ENCODE peak calls at places on chromosomes 3 and 15, in five cellular contexts. One of them, this sample, is unnamed.

GRCh38 chr15:35673093-35673573 is 127.2 kb upstream of the DPH6 start:
- DNase-seq in H1: no peak
- DNase-seq in GM12878: no peak
- DNase-seq in GM12891: no peak
- DNase-seq in HepG2: peak; percentile 39
- DNase-seq in this sample: no peak

GRCh38 chr3:189204467-189204866 is 32.7 kb downstream of the TPRG1 start:
- DNase-seq in H1: no peak
- DNase-seq in GM12878: no peak
- DNase-seq in GM12891: no peak
- DNase-seq in HepG2: no peak
- DNase-seq in this sample: peak; percentile 4

GRCh38 chr3:177488740-177489139 is 291.5 kb upstream of the TBL1XR1 start:
- DNase-seq in H1: no peak
- DNase-seq in GM12878: no peak
- DNase-seq in GM12891: no peak
- DNase-seq in HepG2: no peak
- DNase-seq in this sample: no peak

GRCh38 chr3:38029400-38030125 is at the start of gene PLCD1:
- DNase-seq in H1: peak; percentile 86
- DNase-seq in GM12878: no peak
- DNase-seq in GM12891: no peak
- DNase-seq in HepG2: peak; percentile 33
- DNase-seq in this sample: peak; percentile 98

GRCh38 chr3:101687142-101687931 is 819 bp upstream of the RPL24 start:
- DNase-seq in H1: no peak
- DNase-seq in GM12878: no peak
- DNase-seq in GM12891: no peak
- DNase-seq in HepG2: no peak
- DNase-seq in this sample: no peak

GRCh38 chr3:65636326-65636725 is 402.4 kb downstream of the MAGI1 start:
- DNase-seq in H1: no peak
- DNase-seq in GM12878: no peak
- DNase-seq in GM12891: no peak
- DNase-seq in HepG2: no peak
- DNase-seq in this sample: peak; percentile 42

GRCh38 chr15:59642351-59642750 is 15.0 kb downstream of the GTF2A2 start:
- DNase-seq in H1: no peak
- DNase-seq in GM12878: no peak
- DNase-seq in GM12891: no peak
- DNase-seq in HepG2: no peak
- DNase-seq in this sample: no peak

GRCh38 chr3:179071569-179072397 is at the start of gene ZMAT3:
- DNase-seq in H1: peak; percentile 89
- DNase-seq in GM12878: no peak
- DNase-seq in GM12891: peak; percentile 61
- DNase-seq in HepG2: peak; percentile 71
- DNase-seq in this sample: peak; percentile 96

GRCh38 chr3:54950391-54951003 is 22.6 kb upstream of the LRTM1 start:
- DNase-seq in H1: no peak
- DNase-seq in GM12878: no peak
- DNase-seq in GM12891: no peak
- DNase-seq in HepG2: no peak
- DNase-seq in this sample: no peak

GRCh38 chr3:121979734-121980449 is 42.2 kb downstream of the ILDR1 start:
- DNase-seq in H1: no peak
- DNase-seq in GM12878: no peak
- DNase-seq in GM12891: no peak
- DNase-seq in HepG2: no peak
- DNase-seq in this sample: no peak

GRCh38 chr3:134847349-134847748 is 52.3 kb downstream of the EPHB1 start:
- DNase-seq in H1: no peak
- DNase-seq in GM12878: no peak
- DNase-seq in GM12891: no peak
- DNase-seq in HepG2: no peak
- DNase-seq in this sample: no peak

GRCh38 chr15:60760646-60761504 is 281.9 kb upstream of the ICE2 start:
- DNase-seq in H1: no peak
- DNase-seq in GM12878: no peak
- DNase-seq in GM12891: no peak
- DNase-seq in HepG2: no peak
- DNase-seq in this sample: no peak

GRCh38 chr3:189555558-189555881 is 75.7 kb upstream of the TP63 start:
- DNase-seq in H1: no peak
- DNase-seq in GM12878: no peak
- DNase-seq in GM12891: no peak
- DNase-seq in HepG2: no peak
- DNase-seq in this sample: no peak

GRCh38 chr3:184596886-184597575 is 35.4 kb downstream of the EPHB3 start:
- DNase-seq in H1: no peak
- DNase-seq in GM12878: no peak
- DNase-seq in GM12891: no peak
- DNase-seq in HepG2: no peak
- DNase-seq in this sample: no peak

DNA sequence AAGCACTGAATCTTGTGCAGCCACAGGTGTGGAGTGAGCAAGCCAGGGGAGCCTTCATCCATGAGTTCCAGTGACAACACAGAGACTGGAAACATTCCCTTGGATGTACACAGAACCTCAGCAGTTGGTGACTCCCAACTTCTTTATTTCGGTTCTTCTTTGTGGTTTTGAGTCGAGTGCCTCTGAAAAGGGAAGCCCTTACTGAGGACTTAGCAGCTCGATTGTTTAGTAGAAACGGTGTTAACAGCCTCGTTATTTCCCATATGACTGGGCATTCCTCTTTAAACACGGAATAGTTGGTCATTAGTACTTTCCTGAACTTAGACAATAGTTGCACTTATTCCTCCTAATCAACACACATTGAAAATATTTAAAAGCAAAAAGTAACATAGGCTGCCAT is 7.7 kb downstream of the SLCO3A1 start:
- DNase-seq in H1: no peak
- DNase-seq in GM12878: no peak
- DNase-seq in GM12891: no peak
- DNase-seq in HepG2: no peak
- DNase-seq in this sample: no peak
- TF ChIP-seq TAF1 in H1: no peak
- TF ChIP-seq TAF1 in GM12878: no peak
- TF ChIP-seq TAF1 in GM12891: no peak
- TF ChIP-seq TAF1 in HepG2: no peak
- TF ChIP-seq TAF1 in this sample: no peak

GRCh38 chr15:48924528-48925393 is 39.0 kb downstream of the SHC4 start:
- DNase-seq in H1: no peak
- DNase-seq in GM12878: no peak
- DNase-seq in GM12891: no peak
- DNase-seq in HepG2: no peak
- DNase-seq in this sample: no peak

GRCh38 chr15:48922046-48922445 is 41.7 kb downstream of the SHC4 start:
- DNase-seq in H1: no peak
- DNase-seq in GM12878: no peak
- DNase-seq in GM12891: no peak
- DNase-seq in HepG2: no peak
- DNase-seq in this sample: no peak

GRCh38 chr15:48927181-48927580 is 36.5 kb downstream of the SHC4 start:
- DNase-seq in H1: no peak
- DNase-seq in GM12878: no peak
- DNase-seq in GM12891: no peak
- DNase-seq in HepG2: no peak
- DNase-seq in this sample: no peak

GRCh38 chr15:48928877-48929538 is 34.7 kb downstream of the SHC4 start:
- DNase-seq in H1: no peak
- DNase-seq in GM12878: no peak
- DNase-seq in GM12891: no peak
- DNase-seq in HepG2: no peak
- DNase-seq in this sample: no peak

DNA sequence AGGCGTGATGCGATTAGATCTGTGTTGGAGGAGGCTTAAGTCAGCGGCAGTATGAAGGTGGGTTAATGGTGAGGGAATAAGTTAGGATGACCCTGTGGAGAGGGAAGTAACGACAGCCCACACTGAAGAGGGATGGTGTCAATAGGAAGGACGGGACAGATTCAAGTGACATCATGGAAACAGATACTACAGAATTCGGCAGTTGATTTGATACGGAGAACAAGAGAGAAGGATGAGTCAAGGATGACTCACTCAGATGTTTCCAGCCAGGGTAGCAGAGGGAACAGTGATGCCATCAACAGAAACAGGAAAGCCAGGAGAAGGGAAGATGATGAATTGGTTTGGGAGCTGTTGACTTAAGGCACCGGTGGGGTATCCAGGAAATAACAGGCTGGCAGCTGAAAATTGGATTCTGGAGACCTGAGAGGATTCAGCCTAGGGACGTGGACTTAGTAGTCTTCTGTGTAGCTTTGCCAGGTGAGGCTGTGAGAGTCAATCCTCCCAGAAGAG is 38.0 kb downstream of the SHC4 start:
- DNase-seq in H1: no peak
- DNase-seq in GM12878: no peak
- DNase-seq in GM12891: no peak
- DNase-seq in HepG2: peak; percentile 29
- DNase-seq in this sample: peak; percentile 8
- TF ChIP-seq TAF1 in H1: no peak
- TF ChIP-seq TAF1 in GM12878: no peak
- TF ChIP-seq TAF1 in GM12891: no peak
- TF ChIP-seq TAF1 in HepG2: no peak
- TF ChIP-seq TAF1 in this sample: no peak

GRCh38 chr3:53570709-53571108 is 76.3 kb downstream of the CACNA1D start:
- DNase-seq in H1: no peak
- DNase-seq in GM12878: no peak
- DNase-seq in GM12891: no peak
- DNase-seq in HepG2: no peak
- DNase-seq in this sample: no peak

GRCh38 chr3:53570086-53570485 is 75.7 kb downstream of the CACNA1D start:
- DNase-seq in H1: no peak
- DNase-seq in GM12878: no peak
- DNase-seq in GM12891: no peak
- DNase-seq in HepG2: no peak
- DNase-seq in this sample: no peak

GRCh38 chr3:53566450-53567145 is 72.2 kb downstream of the CACNA1D start:
- DNase-seq in H1: peak; percentile 40
- DNase-seq in GM12878: no peak
- DNase-seq in GM12891: no peak
- DNase-seq in HepG2: no peak
- DNase-seq in this sample: no peak

GRCh38 chr3:53571264-53571663 is 76.9 kb downstream of the CACNA1D start:
- DNase-seq in H1: no peak
- DNase-seq in GM12878: no peak
- DNase-seq in GM12891: no peak
- DNase-seq in HepG2: no peak
- DNase-seq in this sample: no peak
- TF ChIP-seq TAF1 in H1: no peak
- TF ChIP-seq TAF1 in GM12878: no peak
- TF ChIP-seq TAF1 in GM12891: no peak
- TF ChIP-seq TAF1 in HepG2: no peak
- TF ChIP-seq TAF1 in this sample: no peak

GRCh38 chr15:77036537-77037474 is 34.1 kb downstream of the TSPAN3 start:
- DNase-seq in H1: peak; percentile 43
- DNase-seq in GM12878: no peak
- DNase-seq in GM12891: no peak
- DNase-seq in HepG2: no peak
- DNase-seq in this sample: peak; percentile 21
- TF ChIP-seq TAF1 in H1: no peak
- TF ChIP-seq TAF1 in GM12878: no peak
- TF ChIP-seq TAF1 in GM12891: no peak
- TF ChIP-seq TAF1 in HepG2: no peak
- TF ChIP-seq TAF1 in this sample: no peak

DNA sequence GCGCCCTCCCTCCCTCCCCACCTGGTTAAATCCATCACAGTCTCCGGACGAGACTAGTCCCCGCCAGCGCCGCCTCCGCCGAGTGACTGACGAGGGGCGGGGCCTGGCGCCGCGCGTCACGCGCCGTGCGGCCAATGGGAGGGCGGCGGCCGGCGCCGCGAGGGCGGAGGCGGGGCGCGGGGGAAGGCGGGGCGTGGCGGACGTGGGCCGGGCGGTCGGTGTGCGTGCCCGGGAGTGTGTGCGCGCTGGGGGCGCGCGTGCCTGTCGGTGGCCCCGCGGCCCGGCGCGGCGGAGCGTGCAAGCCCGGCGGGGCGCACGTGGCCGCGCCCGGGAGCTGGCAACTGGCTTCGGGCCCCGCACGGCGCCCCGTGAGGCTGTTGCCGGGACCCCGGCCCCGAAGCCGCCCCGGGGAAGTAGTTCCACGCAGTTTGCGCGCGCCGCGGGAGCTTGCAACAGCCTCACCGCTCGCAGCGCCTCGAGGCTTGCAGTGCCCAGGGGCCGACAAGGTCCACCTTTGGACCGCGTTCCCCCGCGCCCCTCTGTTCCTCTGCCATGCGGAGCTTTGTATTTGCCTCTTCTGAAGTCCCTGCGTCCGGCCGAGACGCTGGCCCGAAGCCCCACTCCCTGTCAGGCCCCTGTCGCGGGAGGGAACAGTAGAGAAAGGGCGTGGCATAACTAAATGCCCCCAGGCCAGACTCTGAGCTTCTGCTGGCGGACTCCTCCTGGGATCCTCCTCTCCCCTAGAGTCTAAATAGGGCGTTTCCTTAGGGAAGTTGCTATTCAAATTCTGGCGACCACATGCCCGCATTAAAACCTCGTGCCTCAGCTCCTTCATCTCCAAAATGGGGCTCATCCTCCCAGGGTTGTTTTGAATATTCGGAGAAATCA is 400.9 kb downstream of the SHQ1 start:
- DNase-seq in H1: peak; percentile 95
- DNase-seq in GM12878: no peak
- DNase-seq in GM12891: peak; percentile 85
- DNase-seq in HepG2: peak; percentile 66
- DNase-seq in this sample: peak; percentile 97
- TF ChIP-seq TAF1 in H1: no peak
- TF ChIP-seq TAF1 in GM12878: peak; percentile 51
- TF ChIP-seq TAF1 in GM12891: no peak
- TF ChIP-seq TAF1 in HepG2: no peak
- TF ChIP-seq TAF1 in this sample: peak; percentile 48